ENCODE peak calls at places on chromosomes 12 and 14, in four cellular contexts. Q is cardiac muscle cell, A is OCI-LY7, X is gastrocnemius medialis. W is an unnamed sample.

GRCh38 chr12:21637985-21638891 is 19.4 kb downstream of the LDHB start:
- DNase-seq in Q (no peak), X (no peak), A (no peak), W (no peak)

GRCh38 chr12:46664771-46665287 is 161.0 kb downstream of the SLC38A4 start:
- DNase-seq in A (no peak), X (peak; percentile 33), Q (no peak), W (no peak)

GRCh38 chr14:93903342-93904184 is 23.6 kb upstream of the FAM181A start:
- DNase-seq in X (no peak), Q (peak; percentile 63), A (no peak), W (no peak)

GRCh38 chr14:24149302-24149969 is 2.1 kb downstream of the RNF31 start:
- DNase-seq in Q (no peak), A (no peak), X (no peak), W (no peak)

GRCh38 chr14:90439874-90440442 is 43.1 kb downstream of the CALM1 start:
- DNase-seq in A (no peak), Q (peak; percentile 12), X (no peak), W (no peak)

GRCh38 chr14:24425704-24426103 is 3.8 kb downstream of the CBLN3 start:
- DNase-seq in A (no peak), X (no peak), Q (peak; percentile 21), W (no peak)

GRCh38 chr12:115023898-115024297 is 339.9 kb upstream of the TBX3 start:
- DNase-seq in X (no peak), Q (no peak), A (no peak), W (no peak)

GRCh38 chr12:66066071-66066928 is 64.2 kb downstream of the LLPH start:
- DNase-seq in X (no peak), A (no peak), Q (peak; percentile 5), W (no peak)

GRCh38 chr14:97298775-97299174 is 501.6 kb downstream of the VRK1 start:
- DNase-seq in Q (no peak), A (no peak), X (no peak), W (no peak)

GRCh38 chr12:120402217-120402616 is 33.3 kb upstream of the MSI1 start:
- DNase-seq in A (no peak), Q (peak; percentile 87), X (no peak), W (no peak)

GRCh38 chr14:38254565-38255407 is 1.1 kb downstream of the CLEC14A start:
- DNase-seq in Q (peak; percentile 56), A (no peak), X (no peak), W (no peak)

GRCh38 chr14:67951529-67952120 is 132.0 kb downstream of the RAD51B start:
- DNase-seq in X (no peak), Q (no peak), A (no peak), W (no peak)

GRCh38 chr12:40697566-40698257 is 5.5 kb downstream of the CNTN1 start:
- DNase-seq in X (no peak), Q (no peak), A (no peak), W (no peak)

GRCh38 chr14:69685716-69686115 is 74.3 kb downstream of the SUSD6 start:
- DNase-seq in X (peak; percentile 67), A (no peak), Q (peak; percentile 56), W (no peak)

GRCh38 chr14:73662439-73663056 is 17.8 kb downstream of the DNAL1 start:
- DNase-seq in A (no peak), X (peak; percentile 58), Q (no peak), W (no peak)

GRCh38 chr14:22540811-22541360 is 48.1 kb downstream of the DAD1 start:
- DNase-seq in Q (no peak), X (no peak), A (no peak), W (no peak)

GRCh38 chr14:33229269-33229924 is 290.7 kb downstream of the NPAS3 start:
- DNase-seq in A (no peak), X (no peak), Q (no peak), W (no peak)

GRCh38 chr14:70576891-70577290 is 23.6 kb downstream of the MED6 start:
- DNase-seq in Q (no peak), A (no peak), X (no peak), W (no peak)

DNA sequence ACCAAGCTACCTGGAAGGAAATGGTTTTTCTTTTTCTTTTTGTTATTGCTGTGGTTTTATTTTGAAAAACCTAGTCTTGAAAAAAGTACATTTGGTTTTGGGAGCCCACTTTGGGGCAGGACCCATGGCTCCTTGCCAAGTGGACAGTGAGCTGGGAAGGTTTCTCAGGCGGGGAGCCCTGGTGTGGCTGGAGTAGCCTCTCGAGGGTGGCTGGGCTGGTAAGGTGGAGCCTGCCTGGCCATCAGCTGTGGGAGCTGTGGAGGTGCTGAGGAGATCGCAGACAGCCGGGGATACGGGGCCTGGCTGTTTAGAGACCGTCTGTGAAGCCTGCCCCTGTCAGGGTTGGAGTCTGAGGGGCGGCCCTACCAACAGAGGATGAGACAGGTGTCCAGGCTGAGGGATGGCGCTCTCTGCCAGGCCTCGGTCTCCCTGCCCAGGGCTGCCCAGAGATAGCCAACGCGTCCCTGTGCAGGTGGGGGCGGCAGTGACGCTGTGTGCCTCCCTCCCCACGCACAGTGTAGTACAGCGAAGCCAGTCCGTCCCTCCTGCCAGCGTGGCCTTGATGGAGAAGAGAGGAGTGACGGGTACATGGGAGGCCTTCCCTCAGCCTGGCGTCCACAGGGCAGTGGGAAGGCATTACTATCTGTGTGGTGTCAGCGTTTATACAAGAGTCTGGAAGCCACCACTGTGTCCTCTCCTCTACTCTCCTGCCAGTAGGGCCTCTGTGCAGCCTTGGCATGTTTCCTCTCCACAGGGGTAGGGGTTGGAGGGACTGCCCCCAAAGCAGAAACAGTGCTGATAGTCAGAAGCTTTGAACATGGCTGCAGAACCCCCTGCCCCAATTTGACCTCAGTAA is 5.9 kb downstream of the RIN3 start:
- DNase-seq in X (no peak), A (no peak), Q (no peak), W (no peak)
- TF ChIP-seq CTCF in X (no peak), A (no peak), Q (no peak), W (no peak)

GRCh38 chr14:49633650-49634546 is 1.1 kb downstream of the DNAAF2 start:
- DNase-seq in X (peak; percentile 91), Q (peak; percentile 96), A (peak; percentile 98), W (peak; percentile 98)

GRCh38 chr14:49637534-49638078 is 2.6 kb upstream of the DNAAF2 start:
- DNase-seq in A (no peak), Q (no peak), X (no peak), W (no peak)

GRCh38 chr14:49636866-49637265 is 1.8 kb upstream of the DNAAF2 start:
- DNase-seq in X (no peak), A (no peak), Q (no peak), W (no peak)

GRCh38 chr14:49634547-49635334 is at the start of gene DNAAF2:
- DNase-seq in Q (peak; percentile 79), X (peak; percentile 39), A (peak; percentile 85), W (no peak)
- TF ChIP-seq CTCF in Q (no peak), X (no peak), A (no peak), W (no peak)

DNA sequence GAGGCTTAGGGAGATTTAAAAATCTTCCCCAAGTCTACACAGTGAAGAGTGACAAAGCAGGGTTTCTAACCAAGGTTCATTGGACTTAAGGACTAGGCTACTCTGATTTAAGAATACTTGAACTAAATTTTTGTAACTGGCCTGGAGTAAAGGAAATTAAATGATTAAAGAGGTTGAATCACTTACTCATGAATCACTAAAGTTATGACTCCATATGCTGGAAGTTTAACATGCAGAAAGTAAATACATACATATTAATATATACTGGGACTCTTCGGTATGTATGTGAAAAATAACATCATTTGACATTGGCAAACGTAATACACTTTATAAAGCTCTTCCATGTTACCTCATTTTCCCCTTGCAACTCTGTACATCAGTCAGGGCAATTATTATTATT is 322.9 kb downstream of the KCNH5 start:
- DNase-seq in X (no peak), Q (no peak), A (no peak), W (no peak)
- TF ChIP-seq CTCF in X (no peak), Q (no peak), A (no peak), W (no peak)

DNA sequence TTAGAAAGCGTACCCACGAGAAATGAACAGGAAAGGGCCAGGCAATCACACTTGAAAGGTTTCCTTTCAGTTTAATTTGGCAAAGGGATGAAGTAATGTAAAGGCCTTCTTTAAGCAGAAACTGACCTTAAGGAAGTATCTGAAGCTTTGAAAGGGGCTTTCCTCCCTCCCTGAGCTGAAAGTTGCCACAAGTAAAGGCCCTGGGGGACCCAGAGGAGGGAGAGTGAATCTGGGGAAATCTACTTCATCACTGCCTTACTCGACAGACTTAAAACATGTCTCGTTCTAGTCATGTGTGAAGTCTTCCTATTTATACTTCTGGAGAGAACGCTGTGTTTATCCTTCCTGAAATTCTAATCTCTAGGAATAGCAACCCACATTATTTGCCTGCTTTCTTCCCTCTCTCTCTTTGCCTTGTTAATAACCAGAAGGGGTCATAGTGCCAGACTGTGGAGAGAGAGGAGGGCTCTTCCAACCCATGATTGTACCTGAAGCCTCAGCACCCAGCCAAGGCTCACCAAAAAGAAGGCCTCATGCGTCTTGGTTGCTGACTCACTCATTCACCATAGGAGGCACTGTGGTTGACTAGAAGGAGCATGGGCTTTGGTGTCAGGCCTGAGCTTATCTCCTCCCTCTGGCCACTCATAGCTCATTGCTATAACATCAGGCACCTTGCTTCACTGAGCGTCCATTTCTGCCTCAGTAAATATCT is 10.2 kb upstream of the GPX2 start:
- DNase-seq in X (no peak), Q (no peak), A (peak; percentile 18), W (no peak)
- TF ChIP-seq CTCF in X (no peak), Q (no peak), A (peak; percentile 31), W (no peak)

GRCh38 chr12:14454098-14454907 is 88.8 kb downstream of the ATF7IP start:
- DNase-seq in X (no peak), Q (peak; percentile 70), A (peak; percentile 83), W (no peak)
- TF ChIP-seq CTCF in X (no peak), Q (peak; percentile 69), A (peak; percentile 97), W (peak; percentile 40)

DNA sequence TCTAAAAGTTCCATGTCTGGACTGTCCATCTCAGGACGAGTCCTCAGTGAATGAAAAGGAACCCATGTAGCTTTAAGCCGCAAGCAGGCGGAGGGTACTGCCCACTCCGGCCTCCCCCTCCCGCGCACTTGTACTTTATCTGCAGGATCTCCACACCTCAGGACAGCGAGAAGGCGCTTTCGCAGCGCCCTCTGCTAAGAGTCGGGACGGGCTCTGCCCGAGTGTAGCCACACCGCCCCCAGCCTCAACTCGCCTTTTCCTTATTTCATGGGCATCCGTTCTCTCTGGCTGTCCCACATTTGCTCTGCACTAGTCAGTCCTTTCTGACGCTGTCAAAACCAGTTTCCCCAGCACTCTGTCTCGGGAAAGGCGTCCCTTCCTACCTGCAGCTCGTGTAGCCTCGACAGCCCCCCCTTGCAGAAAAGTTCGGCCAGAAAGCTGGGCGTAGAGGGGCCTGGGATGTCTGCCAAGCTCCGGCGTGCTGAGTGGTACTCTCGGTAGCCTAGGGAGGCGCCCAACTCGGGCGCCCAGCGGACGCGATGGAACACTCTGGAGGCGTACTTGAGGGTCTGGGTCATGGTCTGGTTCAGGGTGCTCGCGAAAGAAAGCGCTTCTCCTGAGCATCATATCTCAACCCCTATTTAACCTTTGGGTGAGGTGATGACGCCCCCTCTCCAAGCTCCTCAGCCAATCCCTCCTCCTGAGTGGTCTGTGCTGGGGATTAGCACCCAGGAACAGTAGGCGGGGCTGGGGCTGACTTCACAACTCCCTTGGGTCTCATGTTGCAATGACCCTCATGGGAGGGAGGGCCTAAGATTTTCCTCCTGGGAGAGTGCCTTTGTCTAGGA is at the start of gene CYP27B1:
- DNase-seq in Q (peak; percentile 45), A (no peak), X (no peak), W (no peak)
- TF ChIP-seq CTCF in Q (peak; percentile 14), A (no peak), X (no peak), W (no peak)

W was measured in osteocyte.